ENCODE peak calls at places on chromosomes 3 and 15, in four cellular contexts. D is cardiac muscle cell, C is fibroblast of pulmonary artery, I is right cardiac atrium. X is an unnamed sample.

GRCh38 chr3:158152186-158152585 is 42.3 kb downstream of the RSRC1 start:
- DNase-seq in I (no peak), D (no peak), C (peak), X (peak)

GRCh38 chr3:10160346-10160745 is 4.4 kb upstream of the IRAK2 start:
- DNase-seq in D (no peak), C (no peak), I (no peak), X (no peak)

GRCh38 chr15:84725001-84725491 is 9.1 kb upstream of the SEC11A start:
- DNase-seq in D (no peak), I (no peak), C (peak), X (no peak)

GRCh38 chr3:112569265-112569664 is 7.4 kb downstream of the SLC35A5 start:
- DNase-seq in I (no peak), D (no peak), C (no peak), X (no peak)

GRCh38 chr3:20197775-20198174 is 11.8 kb upstream of the SGO1 start:
- DNase-seq in I (no peak), D (no peak), C (no peak), X (no peak)

GRCh38 chr3:30495172-30496124 is 111.0 kb upstream of the TGFBR2 start:
- DNase-seq in I (no peak), C (no peak), D (no peak), X (peak)

GRCh38 chr3:27105904-27106303 is 263.3 kb downstream of the NEK10 start:
- DNase-seq in D (peak), I (no peak), C (no peak), X (no peak)

GRCh38 chr3:187973977-187974856 is 179.7 kb upstream of the LPP start:
- DNase-seq in D (no peak), I (no peak), C (no peak), X (no peak)

GRCh38 chr15:65409284-65409631 is 13.5 kb downstream of the IGDCC4 start:
- DNase-seq in I (no peak), C (peak), D (no peak), X (peak)

GRCh38 chr3:88957751-88958452 is 149.5 kb upstream of the EPHA3 start:
- DNase-seq in C (peak), D (no peak), I (no peak), X (peak)

GRCh38 chr3:4633078-4634004 is 140.2 kb downstream of the ITPR1 start:
- DNase-seq in D (peak), C (peak), I (no peak), X (peak)

GRCh38 chr3:123202451-123202850 is 708 bp downstream of the SEC22A start:
- DNase-seq in D (peak), I (no peak), C (no peak), X (peak)

GRCh38 chr3:125076464-125076863 is 20.7 kb upstream of the HEG1 start:
- DNase-seq in I (no peak), C (no peak), D (no peak), X (no peak)

GRCh38 chr3:4584537-4585249 is 91.5 kb downstream of the ITPR1 start:
- DNase-seq in C (peak), I (peak), D (no peak), X (no peak)

GRCh38 chr15:69853572-69853971 is 244.1 kb downstream of the TLE3 start:
- DNase-seq in D (peak), C (peak), I (no peak), X (peak)

GRCh38 chr3:46284981-46285683 is 42.9 kb downstream of the CCR3 start:
- DNase-seq in D (no peak), C (no peak), I (peak), X (no peak)

GRCh38 chr3:172256101-172256687 is 192.1 kb downstream of the GHSR start:
- DNase-seq in I (no peak), D (no peak), C (peak), X (peak)

GRCh38 chr3:49720383-49721164 is 1.1 kb upstream of the AMIGO3 start:
- DNase-seq in I (peak), D (no peak), C (no peak), X (no peak)

GRCh38 chr3:126485131-126485530 is 9.4 kb upstream of the ZXDC start:
- DNase-seq in I (no peak), D (no peak), C (no peak), X (no peak)

GRCh38 chr3:59764131-59764530 is 714.3 kb upstream of the CFAP20DC start:
- DNase-seq in D (no peak), I (no peak), C (no peak), X (no peak)

GRCh38 chr3:24299801-24300626 is 194.6 kb downstream of the THRB start:
- DNase-seq in I (no peak), C (peak), D (no peak), X (peak)
- H3K4me3 ChIP-seq in I (no peak), C (no peak), D (no peak), X (peak)

DNA sequence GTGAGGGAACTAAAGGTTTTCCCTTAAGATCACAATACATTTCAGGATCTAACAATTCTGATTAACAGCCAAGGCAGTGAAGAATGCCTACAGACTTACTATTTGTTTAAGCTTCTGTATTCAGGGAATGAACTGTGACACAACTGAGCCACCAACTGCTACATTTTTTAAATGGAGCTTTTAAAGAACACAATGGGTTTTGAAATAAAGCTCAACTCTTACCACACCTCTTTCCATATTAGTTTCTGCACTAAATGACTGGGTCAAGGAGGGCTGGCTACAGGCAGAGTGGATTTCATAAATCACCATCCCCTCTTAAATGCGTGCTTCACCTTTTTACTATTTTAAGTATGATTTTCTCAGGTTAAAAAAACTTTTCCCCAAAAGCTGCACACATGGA is 100.2 kb downstream of the TMCC1 start:
- DNase-seq in D (no peak), C (peak), I (no peak), X (peak)
- H3K4me3 ChIP-seq in D (no peak), C (peak), I (no peak), X (peak)

GRCh38 chr15:41775651-41776050 is 1.4 kb downstream of the MAPKBP1 start:
- DNase-seq in D (no peak), C (peak), I (no peak), X (no peak)
- H3K4me3 ChIP-seq in D (peak), C (peak), I (peak), X (peak)

GRCh38 chr3:29410660-29411405 is 130.0 kb downstream of the RBMS3 start:
- DNase-seq in I (no peak), D (no peak), C (peak), X (no peak)

GRCh38 chr3:29410200-29410599 is 129.3 kb downstream of the RBMS3 start:
- DNase-seq in D (no peak), I (no peak), C (no peak), X (no peak)

GRCh38 chr3:29408676-29409075 is 127.8 kb downstream of the RBMS3 start:
- DNase-seq in I (no peak), C (peak), D (no peak), X (peak)

GRCh38 chr3:29409409-29409808 is 128.5 kb downstream of the RBMS3 start:
- DNase-seq in D (no peak), I (no peak), C (peak), X (no peak)

GRCh38 chr3:29406433-29406832 is 125.6 kb downstream of the RBMS3 start:
- DNase-seq in I (no peak), C (peak), D (no peak), X (peak)
- H3K4me3 ChIP-seq in I (no peak), C (no peak), D (no peak), X (no peak)

DNA sequence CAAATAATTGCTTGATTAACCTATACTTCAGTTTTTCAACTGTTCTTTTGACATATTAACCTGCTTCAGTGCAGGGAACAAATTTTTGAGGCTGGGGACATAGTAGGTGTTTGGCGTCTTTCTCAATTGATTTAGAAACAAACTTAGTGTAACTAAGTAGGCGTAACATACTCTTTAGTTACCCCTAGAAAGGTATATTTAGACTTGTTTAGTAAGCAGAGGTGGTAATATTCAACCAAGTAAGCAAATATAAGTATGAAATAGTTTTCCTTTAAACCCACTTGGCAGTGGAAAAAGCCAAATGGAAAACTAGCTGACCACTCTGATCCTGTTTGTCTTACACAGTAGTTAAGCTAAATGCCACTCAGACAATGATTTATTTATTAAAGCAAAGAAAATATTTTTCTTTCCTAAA is 113.2 kb downstream of the MBNL1 start:
- DNase-seq in D (no peak), C (no peak), I (no peak), X (no peak)
- H3K4me3 ChIP-seq in D (no peak), C (peak), I (peak), X (peak)

GRCh38 chr3:62371735-62372591 is 1.4 kb downstream of the FEZF2 start:
- DNase-seq in C (no peak), D (peak), I (no peak), X (no peak)
- H3K4me3 ChIP-seq in C (no peak), D (no peak), I (no peak), X (no peak)

X was measured in adipocyte.